ENCODE peak calls at places on chromosome 9, in eight cellular contexts. N is tibial nerve, I is IMR-90, Z is heart left ventricle, Y is body of pancreas, K is endothelial cell of umbilical vein, Q is A549, H is GM12891. G is an unnamed sample.

GRCh38 chr9:110669439-110669838 is 848 bp downstream of the MUSK start:
- DNase-seq in H (no peak), I (no peak), Z (no peak), K (peak), Q (no peak), Y (no peak), N (no peak), G (no peak)

GRCh38 chr9:70532753-70533152 is 118.3 kb upstream of the KLF9 start:
- DNase-seq in Q (no peak), N (no peak), H (no peak), I (no peak), Z (no peak), K (peak), Y (no peak), G (no peak)

GRCh38 chr9:104810421-104811339 is 46.8 kb downstream of the NIPSNAP3B start:
- DNase-seq in I (peak), Q (peak), Z (no peak), N (no peak), Y (peak), H (no peak), K (no peak), G (no peak)

GRCh38 chr9:13810510-13810909 is 503.4 kb downstream of the NFIB start:
- DNase-seq in I (no peak), Q (no peak), K (no peak), H (no peak), N (no peak), Y (no peak), Z (no peak), G (no peak)

GRCh38 chr9:120256146-120256545 is 323.8 kb downstream of the CDK5RAP2 start:
- DNase-seq in H (no peak), K (no peak), Y (no peak), I (no peak), Z (no peak), Q (no peak), N (no peak), G (no peak)

GRCh38 chr9:72443855-72444254 is 77.6 kb upstream of the TMC1 start:
- DNase-seq in N (no peak), K (no peak), Z (no peak), I (no peak), Y (no peak), Q (peak), H (peak), G (peak)

GRCh38 chr9:3179716-3180115 is 335.8 kb upstream of the PUM3 start:
- DNase-seq in Y (no peak), I (no peak), H (no peak), N (no peak), Z (no peak), Q (no peak), K (no peak), G (no peak)

GRCh38 chr9:2816476-2817141 is 27.3 kb downstream of the PUM3 start:
- DNase-seq in Z (peak), Q (no peak), Y (peak), N (no peak), H (no peak), K (no peak), I (peak), G (no peak)

GRCh38 chr9:89116064-89116817 is 62.4 kb downstream of the SHC3 start:
- DNase-seq in K (no peak), I (peak), H (no peak), N (no peak), Q (peak), Y (no peak), Z (no peak), G (no peak)

GRCh38 chr9:22457448-22457847 is 10.8 kb downstream of the DMRTA1 start:
- DNase-seq in Q (no peak), Z (no peak), H (no peak), I (no peak), K (no peak), N (no peak), Y (no peak), G (no peak)

GRCh38 chr9:115627511-115627910 is 509.6 kb upstream of the TNC start:
- DNase-seq in Y (no peak), N (no peak), I (no peak), Q (no peak), H (no peak), K (no peak), Z (no peak), G (no peak)

GRCh38 chr9:111992523-111992922 is 95.9 kb downstream of the UGCG start:
- DNase-seq in Q (no peak), I (peak), H (no peak), Y (no peak), N (no peak), Z (no peak), K (peak), G (no peak)

GRCh38 chr9:105278751-105279150 is 34.3 kb downstream of the SLC44A1 start:
- DNase-seq in K (no peak), Q (no peak), Y (peak), H (no peak), Z (no peak), I (no peak), N (no peak), G (no peak)

GRCh38 chr9:96340707-96341106 is 38.7 kb upstream of the HSD17B3 start:
- DNase-seq in H (no peak), N (no peak), Q (no peak), Z (no peak), I (no peak), Y (no peak), K (no peak), G (no peak)

GRCh38 chr9:592225-592624 is 249.3 kb upstream of the DMRT1 start:
- DNase-seq in I (no peak), N (no peak), H (no peak), K (no peak), Q (no peak), Z (no peak), Y (peak), G (no peak)

GRCh38 chr9:116204252-116204882 is 50.8 kb downstream of the PAPPA start:
- DNase-seq in Q (no peak), Y (no peak), H (no peak), K (no peak), Z (no peak), I (no peak), N (no peak), G (no peak)

GRCh38 chr9:135081731-135082130 is 5.7 kb upstream of the OLFM1 start:
- DNase-seq in Z (no peak), N (no peak), I (no peak), H (no peak), K (no peak), Y (no peak), Q (no peak), G (no peak)

GRCh38 chr9:35538361-35539234 is 48.7 kb downstream of the RUSC2 start:
- DNase-seq in Y (no peak), H (no peak), Q (no peak), N (peak), Z (peak), I (peak), K (peak), G (no peak)

GRCh38 chr9:33868430-33869000 is 51.6 kb downstream of the UBE2R2 start:
- DNase-seq in N (no peak), K (peak), Y (no peak), Z (no peak), I (peak), H (no peak), Q (no peak), G (no peak)

GRCh38 chr9:93132287-93132927 is 1.6 kb downstream of the NINJ1 start:
- DNase-seq in N (peak), Y (peak), Z (peak), H (no peak), I (no peak), Q (peak), K (no peak), G (no peak)

GRCh38 chr9:93134018-93134739 is at the start of gene NINJ1:
- DNase-seq in N (peak), I (peak), Y (peak), K (peak), Z (peak), H (peak), Q (peak), G (peak)

GRCh38 chr9:93134740-93135444 is 841 bp upstream of the NINJ1 start:
- DNase-seq in H (no peak), Y (no peak), Z (no peak), N (no peak), K (no peak), Q (no peak), I (peak), G (no peak)

GRCh38 chr9:93132946-93133640 is 958 bp downstream of the NINJ1 start:
- DNase-seq in H (no peak), K (peak), Q (no peak), Y (peak), I (no peak), N (no peak), Z (no peak), G (no peak)

DNA sequence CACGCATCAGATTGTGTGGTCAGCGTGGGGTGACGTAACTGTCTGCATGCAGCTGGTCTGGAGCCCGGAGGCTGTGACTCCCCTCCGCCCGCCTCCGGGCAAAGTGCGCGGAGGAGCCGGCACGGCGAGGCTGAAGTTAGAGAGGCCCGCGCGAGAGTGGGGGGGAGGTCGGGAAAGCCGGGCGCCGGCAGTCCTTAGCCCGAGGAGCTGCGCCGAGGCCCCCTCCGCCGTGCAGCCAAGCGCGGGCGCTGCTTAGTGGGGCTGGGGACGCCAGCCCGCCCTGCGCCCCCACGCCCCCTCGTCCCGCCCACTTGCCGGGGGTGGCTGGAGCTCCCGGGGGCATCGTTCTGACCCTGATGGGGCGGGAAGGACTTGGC is 422 bp downstream of the NINJ1 start:
- DNase-seq in N (peak), K (peak), H (peak), Y (peak), I (peak), Q (peak), Z (peak), G (peak)
- TF ChIP-seq POLR2A in N (no peak), K (no peak), H (no peak), Y (peak), I (peak), Q (no peak), Z (no peak), G (no peak)

GRCh38 chr9:137459147-137459600 is at the start of gene NSMF:
- DNase-seq in Y (peak), Q (peak), H (peak), K (peak), I (peak), Z (peak), N (peak), G (peak)
- TF ChIP-seq POLR2A in Y (no peak), Q (peak), H (no peak), K (peak), I (peak), Z (peak), N (peak), G (peak)

DNA sequence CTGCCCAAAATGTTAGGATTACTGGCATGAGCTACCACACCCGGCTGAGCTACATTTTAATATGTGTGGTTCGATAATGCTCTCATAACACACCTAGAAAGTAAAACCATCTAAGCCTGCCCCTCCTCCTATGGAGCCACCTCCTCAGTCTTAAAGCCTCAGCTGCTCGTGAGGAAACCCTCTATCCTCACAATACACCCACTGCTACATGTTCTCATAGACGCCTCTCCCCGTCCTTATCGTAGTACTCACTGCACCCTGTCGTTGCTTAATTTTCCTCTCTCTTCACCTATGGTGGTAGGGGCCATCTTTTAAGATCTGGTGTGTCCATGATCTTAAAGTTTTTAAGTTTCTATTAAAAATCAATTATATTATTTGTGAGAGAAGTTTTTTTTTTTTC is 72.9 kb downstream of the RCL1 start:
- DNase-seq in K (no peak), I (no peak), Z (no peak), Y (no peak), H (no peak), N (no peak), Q (no peak), G (peak)
- TF ChIP-seq POLR2A in K (no peak), I (no peak), Z (no peak), Y (no peak), H (no peak), N (no peak), Q (no peak), G (peak)

GRCh38 chr9:131502781-131503625 is at the start of gene POMT1:
- DNase-seq in I (peak), H (peak), Q (peak), Z (peak), Y (peak), K (peak), N (peak), G (peak)
- TF ChIP-seq POLR2A in I (no peak), H (peak), Q (peak), Z (peak), Y (peak), K (peak), N (peak), G (no peak)

G was measured in erythroblast.